ENCODE peak calls at places on chromosomes 12 and 14, in five cellular contexts. E is Panc1, B is upper lobe of right lung, O is HCT116, V is left ventricle myocardium inferior. N is an unnamed sample.

GRCh38 chr14:31529053-31529452 is 32.2 kb upstream of the NUBPL start:
- DNase-seq in E (no peak), B (no peak), O (no peak), V (no peak), N (no peak)

GRCh38 chr14:24060984-24061913 is 9.4 kb downstream of the CARMIL3 start:
- DNase-seq in E (no peak), B (peak; percentile 11), O (no peak), V (no peak), N (no peak)

GRCh38 chr14:87705439-87705896 is 287.5 kb downstream of the GALC start:
- DNase-seq in E (no peak), B (no peak), O (no peak), V (no peak), N (no peak)

GRCh38 chr14:104732355-104732804 is 8.4 kb downstream of the ADSS1 start:
- DNase-seq in E (no peak), B (peak; percentile 87), O (no peak), V (peak; percentile 88), N (no peak)

GRCh38 chr14:75559451-75560187 is 18.8 kb upstream of the FLVCR2 start:
- DNase-seq in E (no peak), B (peak; percentile 86), O (no peak), V (no peak), N (no peak)

GRCh38 chr14:88039197-88039596 is 34.3 kb downstream of the GPR65 start:
- DNase-seq in E (no peak), B (no peak), O (no peak), V (no peak), N (no peak)

GRCh38 chr12:124919646-124920352 is 5.3 kb upstream of the UBC start:
- DNase-seq in E (no peak), B (no peak), O (no peak), V (no peak), N (no peak)

GRCh38 chr14:102768223-102769048 is 8.8 kb upstream of the TRAF3 start:
- DNase-seq in E (no peak), B (no peak), O (no peak), V (no peak), N (no peak)

GRCh38 chr14:42013560-42013959 is 406.9 kb downstream of the LRFN5 start:
- DNase-seq in E (no peak), B (no peak), O (no peak), V (no peak), N (no peak)

GRCh38 chr14:77026166-77026929 is 2.2 kb downstream of the IRF2BPL start:
- DNase-seq in E (no peak), B (peak; percentile 82), O (no peak), V (peak; percentile 49), N (no peak)

GRCh38 chr12:104921340-104921739 is 36.8 kb downstream of the SLC41A2 start:
- DNase-seq in E (no peak), B (no peak), O (no peak), V (no peak), N (no peak)

GRCh38 chr12:52086366-52086765 is 6.9 kb downstream of the SMIM41 start:
- DNase-seq in E (no peak), B (peak; percentile 49), O (no peak), V (no peak), N (no peak)

GRCh38 chr14:74793506-74794155 is 30.5 kb downstream of the YLPM1 start:
- DNase-seq in E (no peak), B (no peak), O (no peak), V (no peak), N (no peak)

GRCh38 chr14:33675415-33676130 is 275.3 kb downstream of the EGLN3 start:
- DNase-seq in E (no peak), B (no peak), O (no peak), V (no peak), N (no peak)

GRCh38 chr12:95898081-95898480 is 39.3 kb downstream of the SNRPF start:
- DNase-seq in E (no peak), B (no peak), O (no peak), V (no peak), N (no peak)

GRCh38 chr14:90795744-90796143 is 20.5 kb downstream of the TTC7B start:
- DNase-seq in E (peak; percentile 22), B (no peak), O (peak; percentile 37), V (no peak), N (peak; percentile 59)

GRCh38 chr12:89162704-89163261 is 189.5 kb downstream of the DUSP6 start:
- DNase-seq in E (peak; percentile 5), B (peak; percentile 69), O (peak; percentile 15), V (peak; percentile 31), N (peak; percentile 94)

GRCh38 chr12:132395908-132396305 is 66.5 kb upstream of the GALNT9 start:
- DNase-seq in E (no peak), B (no peak), O (no peak), V (peak; percentile 5), N (no peak)

GRCh38 chr12:65787056-65787855 is 37.0 kb upstream of the HMGA2 start:
- DNase-seq in E (no peak), B (no peak), O (no peak), V (peak; percentile 25), N (no peak)

GRCh38 chr12:2679068-2679815 is 115.5 kb upstream of the FKBP4 start:
- DNase-seq in E (no peak), B (no peak), O (no peak), V (no peak), N (no peak)

GRCh38 chr12:47900480-47901129 is 4.2 kb downstream of the VDR start:
- DNase-seq in E (no peak), B (peak; percentile 76), O (peak; percentile 29), V (no peak), N (no peak)

GRCh38 chr12:75587340-75588106 is 76.1 kb upstream of the KRR1 start:
- DNase-seq in E (no peak), B (no peak), O (no peak), V (no peak), N (no peak)

GRCh38 chr12:66776974-66777373 is 98.1 kb upstream of the GRIP1 start:
- DNase-seq in E (no peak), B (no peak), O (no peak), V (no peak), N (no peak)

GRCh38 chr14:20624495-20625070 is 16.9 kb downstream of the OR6S1 start:
- DNase-seq in E (no peak), B (peak; percentile 86), O (no peak), V (peak; percentile 46), N (no peak)

GRCh38 chr14:49895480-49895879 is 2.6 kb downstream of the ARF6 start:
- DNase-seq in E (no peak), B (no peak), O (no peak), V (no peak), N (no peak)

GRCh38 chr14:38910092-38910491 is 192.9 kb downstream of the SEC23A start:
- DNase-seq in E (no peak), B (no peak), O (no peak), V (no peak), N (no peak)

GRCh38 chr12:49190317-49190716 is 1.4 kb upstream of the TUBA1A start:
- DNase-seq in E (no peak), B (no peak), O (no peak), V (no peak), N (no peak)

GRCh38 chr12:49189731-49190314 is 943 bp upstream of the TUBA1A start:
- DNase-seq in E (no peak), B (no peak), O (no peak), V (no peak), N (no peak)

GRCh38 chr12:49188205-49188915 is 520 bp downstream of the TUBA1A start:
- DNase-seq in E (peak; percentile 54), B (peak; percentile 91), O (peak; percentile 56), V (peak; percentile 90), N (no peak)

GRCh38 chr12:49187184-49187583 is 1.7 kb downstream of the TUBA1A start:
- DNase-seq in E (no peak), B (no peak), O (no peak), V (peak; percentile 52), N (no peak)

DNA sequence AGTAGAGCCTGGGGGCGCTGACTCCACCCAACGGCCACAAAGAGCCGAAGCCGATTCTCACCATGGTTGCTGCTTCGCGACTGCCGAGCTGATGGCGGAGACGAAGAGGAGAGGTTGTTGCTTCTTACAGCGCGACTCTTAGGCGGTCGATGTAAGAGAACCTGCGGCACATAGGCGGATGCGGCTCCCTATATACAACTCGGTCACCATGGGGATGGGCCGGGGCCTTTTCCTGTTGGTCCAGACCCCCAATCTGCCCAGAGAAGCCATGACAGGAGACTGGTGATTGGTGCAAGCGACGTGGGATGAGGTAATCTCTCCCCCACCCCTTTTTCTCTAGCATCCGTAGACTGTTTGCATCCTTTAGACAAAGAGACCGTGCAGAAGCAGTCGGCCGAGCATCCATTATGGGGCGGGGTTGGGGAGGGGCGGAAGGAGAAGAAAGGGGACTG is at the start of gene TUBA1A:
- DNase-seq in E (peak; percentile 95), B (peak; percentile 91), O (peak; percentile 92), V (peak; percentile 91), N (peak; percentile 99)
- H3K9me3 ChIP-seq in E (no peaks in the 10 kb centered on the region), B (no peaks in the 10 kb centered on the region), O (no peaks in the 10 kb centered on the region), V (no peaks in the 10 kb centered on the region), N (peaks cover 3% of the 10 kb centered on the region)

GRCh38 chr12:122354958-122355641 is 67.4 kb downstream of the CLIP1 start:
- DNase-seq in E (no peak), B (no peak), O (no peak), V (no peak), N (no peak)
- H3K27ac ChIP-seq in E (no peak overlapping the region), B (no peak overlapping the region), O (no peak overlapping the region), V (no peak overlapping the region), N (no peak overlapping the region)

GRCh38 chr12:34345801-34346200 is 323.5 kb downstream of the ALG10 start:
- DNase-seq in E (no peak), B (no peak), O (no peak), V (no peak), N (no peak)
- H3K9me3 ChIP-seq in E (no peaks in the 10 kb centered on the region), B (no peaks in the 10 kb centered on the region), O (no peaks in the 10 kb centered on the region), V (peaks cover 6% of the 10 kb centered on the region), N (peaks cover 100% of the 10 kb centered on the region)

DNA sequence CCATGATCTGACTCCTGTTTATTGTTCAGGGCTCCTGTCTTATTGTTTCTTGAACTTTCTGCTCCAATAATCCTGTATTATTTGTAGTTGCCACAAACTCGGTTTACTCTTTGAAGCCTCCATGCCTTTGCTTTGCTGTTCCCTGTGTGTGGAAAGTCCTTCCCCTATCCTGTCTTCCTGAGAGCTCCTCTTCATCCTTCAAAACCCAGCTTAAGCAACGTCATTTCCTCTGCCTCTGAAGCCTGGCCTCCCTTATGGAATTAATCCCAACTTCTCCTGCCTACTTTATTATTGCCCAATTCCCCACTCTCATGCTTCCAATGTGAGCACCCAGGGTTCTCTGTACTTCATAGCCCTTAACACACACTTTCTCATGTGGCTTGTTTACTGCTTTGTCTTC is 766.2 kb downstream of the MED13L start:
- DNase-seq in E (no peak), B (no peak), O (no peak), V (no peak), N (no peak)
- H3K27ac ChIP-seq in E (no peak overlapping the region), B (no peak overlapping the region), O (no peak overlapping the region), V (no peak overlapping the region), N (no peak overlapping the region)

DNA sequence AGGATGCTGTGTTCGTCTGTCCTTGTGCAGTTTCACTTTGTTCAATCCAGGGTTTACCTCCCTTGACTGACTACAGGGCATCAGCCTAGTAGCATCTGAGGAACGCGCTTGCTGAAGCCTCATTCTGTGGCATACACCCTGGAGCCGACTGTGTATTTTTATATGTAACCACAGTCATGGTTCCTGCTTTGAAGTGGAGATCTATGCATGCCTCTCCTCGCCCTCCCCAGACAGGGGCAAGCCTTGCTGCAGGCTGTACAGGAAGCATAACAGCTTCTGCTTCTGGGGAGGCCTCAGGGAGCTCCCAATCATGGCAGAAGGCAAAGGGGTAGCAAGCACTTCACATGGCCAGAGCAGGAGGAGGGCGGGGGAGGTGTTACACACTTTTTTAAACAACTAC is 262.1 kb downstream of the BCL11B start:
- DNase-seq in E (no peak), B (no peak), O (no peak), V (no peak), N (no peak)
- H3K9me3 ChIP-seq in E (no peaks in the 10 kb centered on the region), B (no peaks in the 10 kb centered on the region), O (no peaks in the 10 kb centered on the region), V (no peaks in the 10 kb centered on the region), N (peaks cover 30% of the 10 kb centered on the region)

GRCh38 chr12:13243516-13244070 is 47.1 kb downstream of the EMP1 start:
- DNase-seq in E (no peak), B (no peak), O (no peak), V (no peak), N (peak; percentile 45)
- H3K27ac ChIP-seq in E (no peak overlapping the region), B (no peak overlapping the region), O (no peak overlapping the region), V (no peak overlapping the region), N (peak overlapping the region; percentile 59)